ENCODE peak calls at places on chromosomes 12 and 14, in six cellular contexts. B is fibroblast of the aortic adventitia, U is WERI-Rb-1, R is neural progenitor cell, D is tibial artery, Q is cardiac fibroblast. Y is an unnamed sample.

GRCh38 chr14:49975799-49976198 is 82.9 kb downstream of the ARF6 start:
- DNase-seq in B (no peak), U (no peak), R (no peak), D (no peak), Q (no peak), Y (peak; percentile 46)

GRCh38 chr14:70904376-70904775 is 2.9 kb upstream of the PCNX1 start:
- DNase-seq in B (no peak), U (peak; percentile 48), R (no peak), D (no peak), Q (no peak), Y (no peak)

GRCh38 chr12:54082402-54082892 is 28.8 kb downstream of the HOXC4 start:
- DNase-seq in B (no peak), U (peak; percentile 78), R (peak; percentile 55), D (no peak), Q (no peak), Y (peak; percentile 3)

GRCh38 chr12:126353604-126354003 is 1288.4 kb downstream of the AACS start:
- DNase-seq in B (peak; percentile 72), U (no peak), R (no peak), D (no peak), Q (peak; percentile 26), Y (no peak)

GRCh38 chr12:10406725-10407124 is 2.8 kb downstream of the KLRC4 start:
- DNase-seq in B (no peak), U (no peak), R (no peak), D (peak; percentile 70), Q (no peak), Y (no peak)

GRCh38 chr12:67437011-67437410 is 167.9 kb downstream of the CAND1 start:
- DNase-seq in B (no peak), U (no peak), R (no peak), D (no peak), Q (no peak), Y (no peak)

GRCh38 chr14:104440297-104440956 is 139.1 kb upstream of the C14orf180 start:
- DNase-seq in B (no peak), U (no peak), R (no peak), D (no peak), Q (no peak), Y (no peak)

GRCh38 chr12:110756611-110757010 is 13.9 kb upstream of the PPP1CC start:
- DNase-seq in B (no peak), U (no peak), R (no peak), D (no peak), Q (no peak), Y (peak; percentile 11)

GRCh38 chr12:13390921-13391320 is 194.4 kb downstream of the EMP1 start:
- DNase-seq in B (no peak), U (no peak), R (no peak), D (no peak), Q (no peak), Y (no peak)

GRCh38 chr12:87952850-87953249 is 76.4 kb downstream of the C12orf50 start:
- DNase-seq in B (no peak), U (no peak), R (peak; percentile 46), D (no peak), Q (no peak), Y (peak; percentile 22)

GRCh38 chr12:67988600-67988999 is 647 bp upstream of the IFNG-AS1 start:
- DNase-seq in B (no peak), U (no peak), R (peak; percentile 35), D (no peak), Q (no peak), Y (no peak)

GRCh38 chr14:68819260-68819691 is 26.4 kb upstream of the ZFP36L1 start:
- DNase-seq in B (peak; percentile 81), U (peak; percentile 86), R (peak; percentile 39), D (no peak), Q (peak; percentile 74), Y (peak; percentile 60)

GRCh38 chr12:6044082-6044481 is 80.4 kb downstream of the VWF start:
- DNase-seq in B (no peak), U (no peak), R (no peak), D (no peak), Q (no peak), Y (no peak)

GRCh38 chr12:62781136-62781880 is 153.6 kb downstream of the PPM1H start:
- DNase-seq in B (no peak), U (no peak), R (no peak), D (no peak), Q (no peak), Y (no peak)

GRCh38 chr12:19525236-19525635 is 85.9 kb downstream of the AEBP2 start:
- DNase-seq in B (no peak), U (no peak), R (no peak), D (no peak), Q (no peak), Y (peak; percentile 12)

GRCh38 chr14:106872619-106873446 is 1346.5 kb downstream of the TMEM121 start:
- DNase-seq in B (no peak), U (peak; percentile 73), R (no peak), D (no peak), Q (peak; percentile 68), Y (no peak)

GRCh38 chr12:79375050-79375449 is 315.7 kb downstream of the PAWR start:
- DNase-seq in B (no peak), U (no peak), R (no peak), D (no peak), Q (no peak), Y (no peak)

GRCh38 chr14:89185919-89186849 is 230.8 kb downstream of the FOXN3 start:
- DNase-seq in B (peak; percentile 66), U (peak; percentile 79), R (peak; percentile 75), D (no peak), Q (peak; percentile 85), Y (peak; percentile 72)

GRCh38 chr12:51949342-51950030 is 2.0 kb upstream of the ACVR1B start:
- DNase-seq in B (peak; percentile 40), U (no peak), R (no peak), D (no peak), Q (no peak), Y (no peak)

GRCh38 chr12:39587247-39587646 is 32.4 kb downstream of the ABCD2 start:
- DNase-seq in B (no peak), U (peak; percentile 14), R (no peak), D (no peak), Q (peak; percentile 52), Y (peak; percentile 53)

GRCh38 chr12:74906224-74906623 is 303.4 kb downstream of the KCNC2 start:
- DNase-seq in B (no peak), U (no peak), R (peak; percentile 10), D (no peak), Q (no peak), Y (no peak)
- TF ChIP-seq CTCF in B (peak; percentile 11), U (no peak), R (peak; percentile 24), D (no peak), Q (no peak), Y (peak; percentile 33)

DNA sequence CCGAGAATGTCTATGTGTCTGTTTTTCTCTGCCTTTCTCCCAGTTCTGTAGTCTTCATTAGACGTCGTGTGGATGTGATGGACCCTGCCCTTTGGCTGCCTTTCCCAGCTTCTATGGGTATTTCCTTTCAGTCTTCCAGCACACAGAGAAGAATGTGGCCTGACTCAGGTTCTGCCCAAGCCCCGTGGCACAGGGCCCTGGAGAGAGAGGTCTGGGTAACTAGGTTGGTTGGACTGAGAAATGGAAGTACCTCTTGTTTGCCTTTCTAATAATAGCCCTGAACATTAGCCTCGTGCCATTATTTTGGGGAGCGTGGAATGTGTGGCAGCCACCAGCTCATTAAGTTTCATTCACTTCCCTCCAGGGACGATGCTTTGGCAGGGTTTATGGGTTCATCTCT is 3.9 kb downstream of the FOXJ2 start:
- DNase-seq in B (no peak), U (no peak), R (no peak), D (no peak), Q (no peak), Y (no peak)
- H3K4me3 ChIP-seq in B (no peak overlapping the region), U (no peak overlapping the region), R (no peak overlapping the region), D (peak overlapping the region; percentile 8), Q (no peak overlapping the region), Y (no peak overlapping the region)

GRCh38 chr12:103745962-103746361 is 95.1 kb downstream of the NT5DC3 start:
- DNase-seq in B (no peak), U (peak; percentile 52), R (peak; percentile 34), D (no peak), Q (no peak), Y (peak; percentile 8)
- TF ChIP-seq CTCF in B (no peak), U (peak; percentile 40), R (peak; percentile 14), D (no peak), Q (no peak), Y (peak; percentile 19)

GRCh38 chr12:109680521-109681030 is 33.0 kb upstream of the FAM222A start:
- DNase-seq in B (no peak), U (no peak), R (no peak), D (no peak), Q (no peak), Y (no peak)

GRCh38 chr12:109679716-109680520 is 33.7 kb upstream of the FAM222A start:
- DNase-seq in B (no peak), U (peak; percentile 93), R (no peak), D (no peak), Q (no peak), Y (no peak)

GRCh38 chr12:109675411-109675810 is 38.2 kb upstream of the FAM222A start:
- DNase-seq in B (no peak), U (no peak), R (no peak), D (no peak), Q (no peak), Y (no peak)

GRCh38 chr12:109677323-109677722 is 36.3 kb upstream of the FAM222A start:
- DNase-seq in B (no peak), U (peak; percentile 76), R (peak; percentile 97), D (no peak), Q (no peak), Y (no peak)

GRCh38 chr12:109678732-109679131 is 34.9 kb upstream of the FAM222A start:
- DNase-seq in B (no peak), U (peak; percentile 66), R (peak; percentile 53), D (no peak), Q (no peak), Y (peak; percentile 2)
- H3K4me3 ChIP-seq in B (no peak overlapping the region), U (no peak overlapping the region), R (no peak overlapping the region), D (no peak overlapping the region), Q (no peak overlapping the region), Y (no peak overlapping the region)

GRCh38 chr12:30988086-30988485 is 61.5 kb downstream of the TSPAN11 start:
- DNase-seq in B (no peak), U (peak; percentile 44), R (no peak), D (no peak), Q (no peak), Y (no peak)

GRCh38 chr12:30990316-30990715 is 63.8 kb downstream of the TSPAN11 start:
- DNase-seq in B (no peak), U (peak; percentile 83), R (no peak), D (no peak), Q (no peak), Y (no peak)

GRCh38 chr12:30990776-30991175 is 64.2 kb downstream of the TSPAN11 start:
- DNase-seq in B (no peak), U (no peak), R (no peak), D (no peak), Q (no peak), Y (no peak)

GRCh38 chr12:30988887-30989286 is 62.3 kb downstream of the TSPAN11 start:
- DNase-seq in B (no peak), U (no peak), R (no peak), D (no peak), Q (no peak), Y (no peak)

DNA sequence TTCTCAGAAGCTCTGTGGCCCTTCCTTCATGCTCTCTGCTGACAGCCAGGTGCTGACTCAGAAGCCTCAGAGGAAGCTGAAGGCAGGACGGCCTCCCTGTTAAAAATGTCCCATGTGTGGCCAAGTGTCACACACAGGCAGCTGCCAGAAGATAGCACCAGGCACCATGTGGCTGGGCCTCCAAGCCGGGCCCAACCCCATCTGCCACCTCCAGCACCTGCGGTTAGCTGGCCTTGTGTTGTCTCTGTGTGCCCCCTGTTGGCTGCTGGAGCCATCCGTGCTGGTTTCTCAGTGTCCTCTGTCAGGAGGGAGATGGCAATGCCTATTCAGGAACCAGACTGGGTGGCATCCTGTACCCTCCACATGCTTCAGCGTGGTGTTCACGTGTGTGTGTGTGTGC is 63.2 kb downstream of the TSPAN11 start:
- DNase-seq in B (no peak), U (peak; percentile 92), R (peak; percentile 62), D (no peak), Q (no peak), Y (peak; percentile 24)
- TF ChIP-seq CTCF in B (no peak), U (peak; percentile 91), R (peak; percentile 50), D (no peak), Q (peak; percentile 28), Y (peak; percentile 46)